ENCODE peak calls at places on chromosomes 2 and 18, in four cellular contexts. U is K562, J is GM12878, M is HepG2. D is an unnamed sample.

GRCh38 chr2:142937347-142937746 is 59.9 kb downstream of the KYNU start:
- DNase-seq in J (no peak), U (peak), M (no peak), D (no peak)

GRCh38 chr18:55552498-55553189 is 35.3 kb downstream of the TCF4 start:
- DNase-seq in J (no peak), M (no peak), U (no peak), D (no peak)

GRCh38 chr2:104583791-104584190 is 270.1 kb upstream of the POU3F3 start:
- DNase-seq in U (no peak), M (no peak), J (no peak), D (no peak)

GRCh38 chr18:24503182-24503581 is 42.7 kb downstream of the HRH4 start:
- DNase-seq in J (no peak), U (no peak), M (no peak), D (no peak)

GRCh38 chr2:19868705-19869550 is 32.9 kb downstream of the TTC32 start:
- DNase-seq in M (no peak), J (no peak), U (peak), D (no peak)

GRCh38 chr2:205032093-205032551 is 486.8 kb downstream of the PARD3B start:
- DNase-seq in J (no peak), M (no peak), U (no peak), D (no peak)

GRCh38 chr2:182062329-182062972 is 76.8 kb downstream of the PPP1R1C start:
- DNase-seq in M (no peak), U (no peak), J (no peak), D (no peak)

GRCh38 chr2:121186261-121186660 is 98.7 kb downstream of the TFCP2L1 start:
- DNase-seq in M (no peak), U (no peak), J (no peak), D (no peak)

GRCh38 chr2:86064006-86064405 is 41.7 kb downstream of the POLR1A start:
- DNase-seq in J (no peak), M (no peak), U (no peak), D (no peak)

GRCh38 chr18:79553154-79553553 is 126.4 kb upstream of the CTDP1 start:
- DNase-seq in M (no peak), J (no peak), U (no peak), D (no peak)

GRCh38 chr2:29295843-29296242 is 180.6 kb downstream of the CLIP4 start:
- DNase-seq in U (peak), J (no peak), M (no peak), D (peak)
- TF ChIP-seq CHD4 in U (no peak), J (no peak), M (no peak), D (no peak)

GRCh38 chr2:237773826-237774225 is 24.8 kb upstream of the RBM44 start:
- DNase-seq in U (no peak), M (no peak), J (no peak), D (no peak)

GRCh38 chr2:237774811-237775553 is 23.6 kb upstream of the RBM44 start:
- DNase-seq in U (peak), M (peak), J (peak), D (peak)

DNA sequence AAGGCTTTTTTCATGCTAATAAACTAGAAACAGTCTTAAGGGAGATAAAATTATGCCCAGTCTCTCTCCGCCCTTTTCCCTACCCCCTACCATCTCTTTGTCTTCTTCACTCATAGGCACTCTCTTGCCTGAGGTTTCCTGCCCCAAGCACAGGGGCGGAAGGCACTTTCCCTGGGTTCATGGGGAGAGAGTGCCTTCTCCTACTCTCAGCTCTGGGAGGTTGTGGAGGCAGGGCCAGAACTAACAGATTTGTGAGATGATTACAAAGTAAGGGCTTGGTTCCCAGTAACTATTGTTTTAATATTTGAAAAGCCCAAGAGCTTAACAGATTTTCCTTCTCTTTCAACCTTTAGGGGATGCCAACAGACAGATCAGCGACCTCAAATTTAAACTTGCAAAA is 26.1 kb upstream of the RBM44 start:
- DNase-seq in M (no peak), U (no peak), J (no peak), D (no peak)
- TF ChIP-seq ESRRA in M (no peak), U (no peak), J (no peak), D (no peak)

GRCh38 chr18:58097127-58097906 is 53.3 kb downstream of the NEDD4L start:
- DNase-seq in M (peak), J (no peak), U (no peak), D (no peak)
- TF ChIP-seq CHD4 in M (no peak), J (no peak), U (no peak), D (no peak)

GRCh38 chr2:38064805-38065501 is 11.0 kb downstream of the CYP1B1 start:
- DNase-seq in J (no peak), U (no peak), M (no peak), D (no peak)
- TF ChIP-seq ESRRA in J (no peak), U (no peak), M (no peak), D (no peak)

GRCh38 chr2:98796775-98797544 is 66.0 kb upstream of the MGAT4A start:
- DNase-seq in M (no peak), J (no peak), U (no peak), D (no peak)

GRCh38 chr2:98794214-98794810 is 63.4 kb upstream of the MGAT4A start:
- DNase-seq in M (no peak), U (no peak), J (no peak), D (no peak)

GRCh38 chr2:98793275-98793674 is 62.3 kb upstream of the MGAT4A start:
- DNase-seq in J (no peak), U (no peak), M (no peak), D (no peak)

GRCh38 chr2:98795535-98795902 is 64.6 kb upstream of the MGAT4A start:
- DNase-seq in J (no peak), M (peak), U (no peak), D (no peak)

DNA sequence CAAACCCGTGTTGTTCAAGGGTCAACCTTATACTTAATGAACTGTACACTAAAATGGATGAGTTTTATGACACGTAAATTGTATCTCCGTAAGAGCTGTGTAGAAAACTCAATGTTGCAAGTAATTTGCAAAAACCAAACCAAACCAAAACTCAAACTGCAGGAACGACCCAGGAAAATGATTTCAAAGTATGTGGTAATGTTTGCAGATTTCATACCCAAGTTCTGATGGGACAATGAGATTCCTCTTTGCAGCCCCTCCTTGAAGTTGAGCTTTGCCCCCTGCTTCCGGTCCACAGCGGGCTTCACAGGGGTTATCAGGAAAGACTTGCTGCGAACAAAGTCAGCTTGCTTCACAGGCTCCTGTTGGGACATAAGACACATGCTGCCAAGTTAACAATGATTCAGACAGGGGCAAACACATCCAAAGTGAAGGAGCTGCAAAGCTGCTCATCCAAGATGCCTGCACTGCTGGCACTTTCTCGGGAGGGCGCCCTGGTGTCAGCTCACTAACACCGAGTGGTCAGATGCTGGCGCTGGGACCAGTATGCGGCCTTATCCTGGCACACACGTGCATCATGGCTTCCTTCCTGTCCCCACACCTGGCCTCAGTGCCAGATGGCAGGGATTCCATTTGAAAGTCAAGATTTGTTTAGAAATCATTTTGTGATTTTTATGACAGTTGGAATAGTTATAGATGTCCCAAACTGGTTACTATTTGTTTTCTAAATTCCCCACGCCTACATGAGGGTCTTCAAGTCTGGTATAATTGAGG is 65.2 kb upstream of the MGAT4A start:
- DNase-seq in J (no peak), M (peak), U (no peak), D (no peak)
- TF ChIP-seq CHD4 in J (no peak), M (peak), U (no peak), D (no peak)

GRCh38 chr18:5892772-5893431 is 2.4 kb downstream of the TMEM200C start:
- DNase-seq in U (no peak), J (no peak), M (no peak), D (no peak)

GRCh38 chr18:5891361-5892215 is 3.7 kb downstream of the TMEM200C start:
- DNase-seq in J (no peak), U (no peak), M (no peak), D (no peak)

GRCh38 chr18:5890261-5890605 is 5.1 kb downstream of the TMEM200C start:
- DNase-seq in U (no peak), J (no peak), M (peak), D (no peak)

GRCh38 chr18:5894215-5894612 is 1.1 kb downstream of the TMEM200C start:
- DNase-seq in J (no peak), U (no peak), M (no peak), D (no peak)

DNA sequence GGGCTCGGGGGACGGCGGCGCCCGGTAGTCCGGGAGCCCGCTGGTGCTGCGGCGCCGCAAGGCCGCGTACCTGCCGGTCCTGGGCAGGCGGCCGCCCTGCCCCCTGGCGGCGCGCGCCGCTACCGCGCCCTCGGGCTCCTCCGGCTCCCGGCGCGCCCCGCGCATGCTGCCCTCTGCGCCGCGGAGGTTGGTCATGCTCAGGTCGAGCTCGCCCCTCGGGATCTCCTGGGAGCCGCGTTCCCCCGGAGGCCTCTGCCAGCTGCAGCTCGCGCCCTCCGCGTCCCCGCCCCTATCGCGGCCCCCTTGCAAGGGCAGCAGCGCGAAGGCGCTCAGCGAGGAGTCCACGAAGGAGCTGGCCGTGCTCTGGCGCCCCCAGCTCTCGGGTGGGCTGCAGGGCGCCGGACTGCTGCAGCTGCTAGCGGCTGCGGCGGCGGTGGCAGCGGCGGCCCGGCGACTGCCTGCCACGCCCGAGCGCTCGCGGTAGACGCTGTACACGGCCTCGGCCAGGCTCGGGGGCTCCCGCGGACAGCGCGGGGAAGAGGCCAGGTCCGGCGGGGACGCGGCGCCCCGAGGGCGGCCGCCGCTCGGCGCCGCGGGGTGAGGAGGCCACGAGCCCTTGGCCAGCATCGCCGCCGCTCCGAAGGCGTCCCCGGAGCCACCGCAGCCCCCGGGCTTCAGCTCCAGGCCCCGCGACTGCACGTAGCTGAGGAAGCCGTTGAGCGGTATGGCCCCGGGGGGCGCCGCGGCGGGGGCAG is 4.5 kb downstream of the TMEM200C start:
- DNase-seq in J (no peak), M (peak), U (no peak), D (peak)
- TF ChIP-seq ESRRA in J (no peak), M (no peak), U (no peak), D (no peak)

GRCh38 chr2:25042321-25043240 is 705 bp downstream of the EFR3B start:
- DNase-seq in M (no peak), U (peak), J (no peak), D (peak)

GRCh38 chr2:25039126-25039525 is 2.8 kb upstream of the EFR3B start:
- DNase-seq in J (no peak), U (no peak), M (no peak), D (no peak)

GRCh38 chr2:25041928-25042320 is at the start of gene EFR3B:
- DNase-seq in U (peak), J (peak), M (peak), D (peak)

GRCh38 chr2:25043241-25043867 is 1.5 kb downstream of the EFR3B start:
- DNase-seq in J (no peak), U (no peak), M (no peak), D (peak)

DNA sequence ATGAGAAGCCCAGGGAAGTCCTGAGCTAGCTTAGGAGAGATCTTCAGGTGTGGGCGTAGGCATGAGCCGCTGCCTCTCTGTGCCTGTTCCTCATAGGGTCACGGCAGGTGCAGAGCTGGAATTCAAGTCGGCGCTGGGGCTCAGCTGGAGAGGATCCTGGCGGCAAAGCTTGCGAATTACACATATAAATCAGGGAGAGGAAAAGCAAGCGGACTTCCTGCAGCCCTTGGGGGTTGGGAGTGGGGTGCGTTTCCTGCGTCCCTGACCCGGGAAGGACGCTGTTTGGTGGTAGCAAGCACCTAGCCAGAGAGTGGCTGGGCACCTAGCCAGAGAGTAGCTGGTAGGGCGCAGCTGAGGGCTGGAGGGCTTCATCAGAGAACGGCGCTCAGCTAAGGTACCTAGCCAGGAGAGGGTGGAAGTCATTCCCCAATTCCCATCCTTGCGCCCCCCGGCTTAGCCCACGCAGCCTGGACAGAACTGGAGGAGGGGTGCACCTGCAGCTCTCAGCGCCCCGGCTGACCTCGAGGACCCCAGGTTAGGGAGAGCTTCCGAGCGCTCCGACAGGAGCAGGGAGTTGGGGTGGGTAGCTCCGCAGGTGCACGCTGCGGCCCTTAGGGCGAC is 459 bp upstream of the EFR3B start:
- DNase-seq in J (no peak), U (peak), M (peak), D (peak)
- TF ChIP-seq CHD4 in J (no peak), U (no peak), M (no peak), D (no peak)

D was measured in A549.